ENCODE peak calls at places on chromosomes 3 and 15, in five cellular contexts. One of them, this sample, is unnamed.

GRCh38 chr15:96070636-96071035 is 259.9 kb upstream of the NR2F2 start:
- DNase-seq in CD8-positive, alpha-beta memory T cell: no peak
- DNase-seq in upper lobe of right lung: no peak
- DNase-seq in OCI-LY7: no peak
- DNase-seq in A549: no peak
- DNase-seq in this sample: no peak

GRCh38 chr3:127610105-127610504 is 11.9 kb downstream of the MCM2 start:
- DNase-seq in CD8-positive, alpha-beta memory T cell: no peak
- DNase-seq in upper lobe of right lung: no peak
- DNase-seq in OCI-LY7: no peak
- DNase-seq in A549: no peak
- DNase-seq in this sample: no peak

GRCh38 chr3:195148553-195148952 is 122.4 kb downstream of the XXYLT1 start:
- DNase-seq in CD8-positive, alpha-beta memory T cell: no peak
- DNase-seq in upper lobe of right lung: no peak
- DNase-seq in OCI-LY7: peak
- DNase-seq in A549: no peak
- DNase-seq in this sample: no peak

GRCh38 chr15:70172561-70172960 is 74.8 kb upstream of the TLE3 start:
- DNase-seq in CD8-positive, alpha-beta memory T cell: no peak
- DNase-seq in upper lobe of right lung: no peak
- DNase-seq in OCI-LY7: no peak
- DNase-seq in A549: peak
- DNase-seq in this sample: no peak

GRCh38 chr3:119790369-119790768 is 8.5 kb downstream of the NR1I2 start:
- DNase-seq in CD8-positive, alpha-beta memory T cell: no peak
- DNase-seq in upper lobe of right lung: no peak
- DNase-seq in OCI-LY7: no peak
- DNase-seq in A549: no peak
- DNase-seq in this sample: no peak

GRCh38 chr15:60070838-60071493 is 66.9 kb downstream of the FOXB1 start:
- DNase-seq in CD8-positive, alpha-beta memory T cell: no peak
- DNase-seq in upper lobe of right lung: no peak
- DNase-seq in OCI-LY7: no peak
- DNase-seq in A549: no peak
- DNase-seq in this sample: peak

GRCh38 chr3:50268703-50269451 is at the start of gene SEMA3B:
- DNase-seq in CD8-positive, alpha-beta memory T cell: no peak
- DNase-seq in upper lobe of right lung: peak
- DNase-seq in OCI-LY7: no peak
- DNase-seq in A549: peak
- DNase-seq in this sample: no peak

GRCh38 chr3:42130007-42130328 is 38.8 kb downstream of the TRAK1 start:
- DNase-seq in CD8-positive, alpha-beta memory T cell: no peak
- DNase-seq in upper lobe of right lung: no peak
- DNase-seq in OCI-LY7: peak
- DNase-seq in A549: no peak
- DNase-seq in this sample: no peak

GRCh38 chr3:184015381-184016019 is 2.2 kb downstream of the ABCC5 start:
- DNase-seq in CD8-positive, alpha-beta memory T cell: no peak
- DNase-seq in upper lobe of right lung: no peak
- DNase-seq in OCI-LY7: no peak
- DNase-seq in A549: no peak
- DNase-seq in this sample: no peak

GRCh38 chr3:49647741-49648140 is 26.4 kb upstream of the APEH start:
- DNase-seq in CD8-positive, alpha-beta memory T cell: no peak
- DNase-seq in upper lobe of right lung: no peak
- DNase-seq in OCI-LY7: no peak
- DNase-seq in A549: no peak
- DNase-seq in this sample: no peak

GRCh38 chr3:169666501-169667379 is 3.2 kb upstream of the MECOM start:
- DNase-seq in CD8-positive, alpha-beta memory T cell: no peak
- DNase-seq in upper lobe of right lung: peak
- DNase-seq in OCI-LY7: no peak
- DNase-seq in A549: no peak
- DNase-seq in this sample: no peak

GRCh38 chr3:42504334-42505202 is 2.1 kb downstream of the VIPR1 start:
- DNase-seq in CD8-positive, alpha-beta memory T cell: no peak
- DNase-seq in upper lobe of right lung: peak
- DNase-seq in OCI-LY7: no peak
- DNase-seq in A549: no peak
- DNase-seq in this sample: no peak

GRCh38 chr15:63045438-63046278 is 3.1 kb downstream of the TPM1 start:
- DNase-seq in CD8-positive, alpha-beta memory T cell: no peak
- DNase-seq in upper lobe of right lung: no peak
- DNase-seq in OCI-LY7: no peak
- DNase-seq in A549: no peak
- DNase-seq in this sample: no peak

GRCh38 chr15:31045606-31046005 is 54.2 kb upstream of the MTMR10 start:
- DNase-seq in CD8-positive, alpha-beta memory T cell: no peak
- DNase-seq in upper lobe of right lung: no peak
- DNase-seq in OCI-LY7: no peak
- DNase-seq in A549: no peak
- DNase-seq in this sample: no peak

GRCh38 chr3:185157347-185157746 is 4.5 kb upstream of the C3orf70 start:
- DNase-seq in CD8-positive, alpha-beta memory T cell: no peak
- DNase-seq in upper lobe of right lung: no peak
- DNase-seq in OCI-LY7: no peak
- DNase-seq in A549: no peak
- DNase-seq in this sample: no peak

GRCh38 chr15:93179704-93180103 is 90.7 kb upstream of the RGMA start:
- DNase-seq in CD8-positive, alpha-beta memory T cell: no peak
- DNase-seq in upper lobe of right lung: no peak
- DNase-seq in OCI-LY7: no peak
- DNase-seq in A549: no peak
- DNase-seq in this sample: no peak

GRCh38 chr3:195013411-195013810 is 257.5 kb downstream of the XXYLT1 start:
- DNase-seq in CD8-positive, alpha-beta memory T cell: no peak
- DNase-seq in upper lobe of right lung: peak
- DNase-seq in OCI-LY7: no peak
- DNase-seq in A549: no peak
- DNase-seq in this sample: no peak

GRCh38 chr15:90654233-90655124 is 62.7 kb upstream of the BLM start:
- DNase-seq in CD8-positive, alpha-beta memory T cell: no peak
- DNase-seq in upper lobe of right lung: peak
- DNase-seq in OCI-LY7: no peak
- DNase-seq in A549: no peak
- DNase-seq in this sample: no peak

GRCh38 chr3:107598926-107599754 is 76.4 kb downstream of the BBX start:
- DNase-seq in CD8-positive, alpha-beta memory T cell: peak
- DNase-seq in upper lobe of right lung: no peak
- DNase-seq in OCI-LY7: peak
- DNase-seq in A549: peak
- DNase-seq in this sample: no peak

GRCh38 chr3:53978386-53978785 is 86.7 kb upstream of the SELENOK start:
- DNase-seq in CD8-positive, alpha-beta memory T cell: no peak
- DNase-seq in upper lobe of right lung: no peak
- DNase-seq in OCI-LY7: no peak
- DNase-seq in A549: no peak
- DNase-seq in this sample: no peak

GRCh38 chr3:11803977-11804903 is 42.4 kb downstream of the TAMM41 start:
- DNase-seq in CD8-positive, alpha-beta memory T cell: peak
- DNase-seq in upper lobe of right lung: no peak
- DNase-seq in OCI-LY7: peak
- DNase-seq in A549: peak
- DNase-seq in this sample: no peak

GRCh38 chr3:191094057-191094456 is 105.0 kb upstream of the OSTN start:
- DNase-seq in CD8-positive, alpha-beta memory T cell: no peak
- DNase-seq in upper lobe of right lung: no peak
- DNase-seq in OCI-LY7: no peak
- DNase-seq in A549: no peak
- DNase-seq in this sample: peak
- H3K27ac ChIP-seq in CD8-positive, alpha-beta memory T cell: no peak
- H3K27ac ChIP-seq in upper lobe of right lung: no peak
- H3K27ac ChIP-seq in OCI-LY7: no peak
- H3K27ac ChIP-seq in A549: no peak
- H3K27ac ChIP-seq in this sample: no peak

GRCh38 chr3:196590279-196590678 is 21.8 kb downstream of the FBXO45 start:
- DNase-seq in CD8-positive, alpha-beta memory T cell: no peak
- DNase-seq in upper lobe of right lung: no peak
- DNase-seq in OCI-LY7: no peak
- DNase-seq in A549: no peak
- DNase-seq in this sample: no peak

DNA sequence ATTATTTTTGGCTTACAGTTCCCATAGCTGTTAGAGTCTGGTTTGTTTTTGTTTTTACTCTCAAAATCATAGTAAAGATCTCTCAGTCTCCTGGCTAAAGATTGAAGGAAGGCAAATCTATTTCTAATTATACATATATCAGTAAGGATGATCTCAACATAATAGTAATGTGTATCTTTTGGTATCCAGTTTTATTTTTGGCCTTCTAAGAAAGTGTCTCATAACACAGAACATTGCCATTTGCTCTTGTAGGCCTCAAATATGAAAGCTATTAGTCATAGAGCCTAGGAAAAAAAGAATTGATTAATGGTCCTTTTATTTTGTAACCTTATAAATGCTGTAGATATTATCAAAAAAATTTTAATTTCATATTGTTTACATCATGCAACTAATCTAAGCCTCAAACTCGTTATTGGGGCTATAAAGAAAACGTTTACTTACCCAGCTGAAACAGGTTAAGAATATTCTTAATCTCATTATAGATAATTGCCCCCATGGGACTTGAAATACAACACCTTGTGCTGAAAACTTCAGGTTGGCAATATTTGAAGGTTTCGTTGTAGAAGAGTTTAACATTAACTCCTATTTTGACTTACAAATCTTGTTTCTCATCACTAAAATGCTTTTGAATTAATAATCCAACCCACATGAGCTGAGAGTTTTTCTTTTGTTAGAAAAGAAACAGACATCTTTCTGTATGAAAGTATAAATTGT is 16.7 kb downstream of the FBXO45 start:
- DNase-seq in CD8-positive, alpha-beta memory T cell: no peak
- DNase-seq in upper lobe of right lung: no peak
- DNase-seq in OCI-LY7: no peak
- DNase-seq in A549: no peak
- DNase-seq in this sample: no peak
- H3K27ac ChIP-seq in CD8-positive, alpha-beta memory T cell: no peak
- H3K27ac ChIP-seq in upper lobe of right lung: no peak
- H3K27ac ChIP-seq in OCI-LY7: no peak
- H3K27ac ChIP-seq in A549: no peak
- H3K27ac ChIP-seq in this sample: no peak

GRCh38 chr3:165463546-165463945 is 267.4 kb upstream of the SLITRK3 start:
- DNase-seq in CD8-positive, alpha-beta memory T cell: no peak
- DNase-seq in upper lobe of right lung: no peak
- DNase-seq in OCI-LY7: no peak
- DNase-seq in A549: no peak
- DNase-seq in this sample: no peak
- H3K27ac ChIP-seq in CD8-positive, alpha-beta memory T cell: no peak
- H3K27ac ChIP-seq in upper lobe of right lung: no peak
- H3K27ac ChIP-seq in OCI-LY7: no peak
- H3K27ac ChIP-seq in A549: no peak
- H3K27ac ChIP-seq in this sample: no peak

DNA sequence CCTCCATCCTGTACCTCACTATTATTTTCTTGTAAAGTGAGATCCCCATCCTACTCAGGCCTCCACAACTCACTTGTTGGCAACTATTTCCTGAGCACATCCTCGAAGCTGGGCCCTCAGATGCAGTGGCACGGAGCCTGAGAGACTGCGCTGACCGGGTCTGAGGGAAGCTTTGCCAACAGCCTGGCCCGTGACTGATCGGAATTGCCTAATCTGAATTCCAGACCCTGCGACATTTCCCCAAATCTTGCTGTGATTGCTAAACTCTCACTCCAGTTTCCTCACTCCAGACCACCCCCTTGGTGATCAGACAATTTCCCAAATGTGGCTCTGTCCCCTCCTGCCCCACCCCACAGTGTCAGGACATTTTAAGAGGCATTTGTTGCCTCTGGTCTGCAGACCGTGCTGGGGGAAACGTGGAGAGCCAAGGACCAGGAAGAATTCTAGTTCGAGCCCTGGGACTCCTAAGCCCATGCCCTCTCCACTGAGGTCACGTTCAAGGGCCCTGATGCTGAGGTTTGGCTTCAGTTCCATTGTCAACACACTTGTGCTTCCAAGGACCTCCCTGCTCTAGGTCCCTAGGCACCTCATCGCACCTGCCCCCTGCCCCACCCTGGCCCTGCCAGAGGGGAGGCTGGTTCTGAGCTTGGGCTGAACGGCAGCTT is 22.8 kb downstream of the KLHL25 start:
- DNase-seq in CD8-positive, alpha-beta memory T cell: no peak
- DNase-seq in upper lobe of right lung: peak
- DNase-seq in OCI-LY7: no peak
- DNase-seq in A549: no peak
- DNase-seq in this sample: no peak
- H3K27ac ChIP-seq in CD8-positive, alpha-beta memory T cell: no peak
- H3K27ac ChIP-seq in upper lobe of right lung: peak
- H3K27ac ChIP-seq in OCI-LY7: no peak
- H3K27ac ChIP-seq in A549: no peak
- H3K27ac ChIP-seq in this sample: no peak